ENCODE peak calls at places on chromosomes 16 and 17, in ten cellular contexts. C is ascending aorta, S is thoracic aorta, B is type B pancreatic cell, N is astrocyte of the spinal cord, I is uterus, P is nephron progenitor cell, W is HFF-Myc, X is adrenal gland, O is tibial nerve. R is an unnamed sample.

GRCh38 chr17:49016775-49017463 is 19.7 kb downstream of the IGF2BP1 start:
- DNase-seq in C (no peak), S (no peak), B (peak), N (peak), I (peak), P (no peak), W (no peak), X (peak), O (no peak), R (peak)

GRCh38 chr17:65381160-65381559 is 180.3 kb downstream of the AXIN2 start:
- DNase-seq in C (no peak), S (no peak), B (no peak), N (no peak), I (no peak), P (no peak), W (no peak), X (no peak), O (no peak), R (no peak)

GRCh38 chr17:70313031-70313430 is 143.7 kb downstream of the KCNJ2 start:
- DNase-seq in C (no peak), S (no peak), B (no peak), N (peak), I (no peak), P (no peak), W (no peak), X (no peak), O (no peak), R (peak)

GRCh38 chr16:80526418-80527061 is 14.3 kb upstream of the DYNLRB2 start:
- DNase-seq in C (no peak), S (no peak), B (no peak), N (peak), I (peak), P (peak), W (peak), X (peak), O (peak), R (peak)

GRCh38 chr17:61863801-61864126 is 436 bp upstream of the BRIP1 start:
- DNase-seq in C (no peak), S (no peak), B (no peak), N (no peak), I (no peak), P (no peak), W (no peak), X (no peak), O (no peak), R (no peak)

GRCh38 chr17:15351487-15351840 is 10.1 kb upstream of the TEKT3 start:
- DNase-seq in C (no peak), S (no peak), B (no peak), N (no peak), I (no peak), P (no peak), W (no peak), X (no peak), O (no peak), R (no peak)

GRCh38 chr16:11556945-11557720 is 29.6 kb downstream of the LITAF start:
- DNase-seq in C (no peak), S (no peak), B (no peak), N (no peak), I (no peak), P (no peak), W (no peak), X (no peak), O (no peak), R (no peak)

GRCh38 chr17:1275962-1276736 is 3.3 kb upstream of the TRARG1 start:
- DNase-seq in C (peak), S (no peak), B (no peak), N (peak), I (peak), P (peak), W (no peak), X (peak), O (peak), R (peak)

GRCh38 chr16:50539822-50540710 is 8.1 kb upstream of the NKD1 start:
- DNase-seq in C (no peak), S (no peak), B (no peak), N (no peak), I (no peak), P (no peak), W (no peak), X (no peak), O (no peak), R (no peak)

GRCh38 chr17:83160443-83161297 is 81.3 kb downstream of the METRNL start:
- DNase-seq in C (no peak), S (no peak), B (peak), N (no peak), I (no peak), P (no peak), W (no peak), X (no peak), O (no peak), R (no peak)

GRCh38 chr17:74190807-74191206 is 12.7 kb upstream of the RPL38 start:
- DNase-seq in C (no peak), S (no peak), B (no peak), N (no peak), I (no peak), P (peak), W (no peak), X (no peak), O (no peak), R (peak)

GRCh38 chr17:8324132-8324531 is 14.1 kb downstream of the ARHGEF15 start:
- DNase-seq in C (no peak), S (no peak), B (no peak), N (no peak), I (no peak), P (no peak), W (no peak), X (no peak), O (no peak), R (no peak)
- TF ChIP-seq CTCF in C (no peak), S (no peak), B (no peak), N (no peak), I (no peak), P (no peak), W (no peak), X (no peak), O (no peak), R (no peak)

DNA sequence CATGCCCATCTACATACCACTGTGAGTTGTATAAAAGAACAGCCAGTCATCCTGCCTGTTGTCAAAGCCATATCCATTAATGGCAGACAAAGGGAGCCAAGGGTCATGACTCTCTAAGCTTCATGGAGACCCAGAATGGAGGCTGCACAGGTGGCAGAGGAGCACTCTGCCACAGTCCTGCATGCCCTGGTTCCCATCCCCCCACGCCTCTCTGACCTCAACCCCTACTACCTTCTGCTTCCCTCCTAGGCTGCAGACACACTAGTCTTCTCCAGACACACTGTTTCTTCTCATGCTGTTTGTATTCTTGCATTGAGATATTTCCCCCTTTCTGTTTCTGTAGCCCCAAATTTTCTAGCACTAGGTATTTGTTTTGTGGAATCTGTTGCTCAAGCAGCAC is 27.2 kb downstream of the SHISA6 start:
- DNase-seq in C (no peak), S (no peak), B (no peak), N (no peak), I (no peak), P (no peak), W (no peak), X (no peak), O (no peak), R (no peak)
- TF ChIP-seq CTCF in C (no peak), S (no peak), B (no peak), N (no peak), I (no peak), P (no peak), W (no peak), X (no peak), O (no peak), R (no peak)

GRCh38 chr17:51153210-51154072 is at the start of gene NME1:
- DNase-seq in C (peak), S (peak), B (peak), N (peak), I (peak), P (peak), W (peak), X (peak), O (peak), R (peak)
- TF ChIP-seq CTCF in C (peak), S (peak), B (peak), N (peak), I (peak), P (peak), W (peak), X (peak), O (peak), R (peak)

DNA sequence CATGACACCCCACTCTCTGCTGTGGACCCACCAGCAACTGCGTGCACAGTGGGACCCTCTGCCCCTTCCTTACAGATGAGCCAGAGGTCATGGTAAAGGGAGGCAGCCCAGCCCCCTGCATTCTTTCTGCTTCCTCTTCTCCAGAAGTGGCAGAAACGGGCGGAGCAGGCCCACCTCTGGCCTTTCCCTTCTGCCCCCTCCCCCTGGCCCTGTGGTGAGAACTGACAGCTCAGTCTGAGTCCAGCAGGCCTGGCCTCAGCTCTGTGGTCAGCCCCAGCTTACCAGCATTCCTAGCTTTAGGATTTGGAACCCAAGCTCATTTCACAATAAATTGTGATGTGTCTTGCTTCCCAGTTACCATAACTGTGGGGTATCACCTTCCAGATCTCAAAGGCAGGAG is 4.8 kb upstream of the ANKRD11 start:
- DNase-seq in C (no peak), S (no peak), B (no peak), N (peak), I (no peak), P (peak), W (no peak), X (no peak), O (no peak), R (peak)
- TF ChIP-seq CTCF in C (no peak), S (no peak), B (no peak), N (no peak), I (no peak), P (no peak), W (no peak), X (no peak), O (no peak), R (no peak)

GRCh38 chr17:67659028-67659427 is 58.7 kb upstream of the NOL11 start:
- DNase-seq in C (no peak), S (no peak), B (no peak), N (no peak), I (no peak), P (no peak), W (no peak), X (no peak), O (no peak), R (no peak)

GRCh38 chr17:67662712-67663111 is 55.0 kb upstream of the NOL11 start:
- DNase-seq in C (no peak), S (no peak), B (no peak), N (no peak), I (no peak), P (no peak), W (no peak), X (no peak), O (no peak), R (no peak)

GRCh38 chr17:67666028-67666427 is 51.7 kb upstream of the NOL11 start:
- DNase-seq in C (no peak), S (no peak), B (no peak), N (no peak), I (no peak), P (no peak), W (no peak), X (no peak), O (no peak), R (no peak)

GRCh38 chr17:67666710-67667109 is 51.0 kb upstream of the NOL11 start:
- DNase-seq in C (no peak), S (no peak), B (no peak), N (no peak), I (no peak), P (no peak), W (no peak), X (no peak), O (no peak), R (no peak)

DNA sequence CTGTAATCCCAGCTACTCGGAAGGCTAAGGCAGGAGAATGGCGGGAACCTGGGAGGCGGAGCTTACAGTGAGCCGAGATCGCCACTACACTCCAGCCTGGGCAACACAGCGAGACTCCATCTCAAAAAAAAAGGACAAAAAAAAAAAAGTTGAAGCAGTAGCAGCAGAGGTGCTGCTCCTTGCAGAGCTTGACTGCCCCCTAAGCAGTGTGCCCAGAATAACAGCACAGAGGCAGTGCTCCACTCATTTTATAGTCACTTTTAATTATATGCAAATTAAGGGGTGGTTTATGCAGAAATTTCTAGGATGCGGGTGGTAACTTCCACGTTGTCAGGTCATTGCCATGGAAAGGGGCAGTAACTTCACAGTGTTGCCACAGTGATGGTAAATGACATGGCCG is 54.3 kb upstream of the NOL11 start:
- DNase-seq in C (no peak), S (no peak), B (no peak), N (no peak), I (no peak), P (no peak), W (no peak), X (no peak), O (no peak), R (no peak)
- TF ChIP-seq CTCF in C (no peak), S (no peak), B (no peak), N (no peak), I (no peak), P (no peak), W (no peak), X (no peak), O (no peak), R (no peak)

GRCh38 chr16:85752511-85753420 is 1.9 kb upstream of the C16orf74 start:
- DNase-seq in C (no peak), S (no peak), B (no peak), N (no peak), I (peak), P (peak), W (no peak), X (no peak), O (no peak), R (no peak)

GRCh38 chr16:85750021-85750826 is 672 bp downstream of the C16orf74 start:
- DNase-seq in C (no peak), S (no peak), B (no peak), N (no peak), I (peak), P (peak), W (no peak), X (no peak), O (no peak), R (no peak)

GRCh38 chr16:85749686-85750020 is 1.2 kb downstream of the C16orf74 start:
- DNase-seq in C (no peak), S (no peak), B (no peak), N (no peak), I (no peak), P (no peak), W (no peak), X (no peak), O (no peak), R (no peak)

GRCh38 chr16:85751665-85752501 is 987 bp upstream of the C16orf74 start:
- DNase-seq in C (no peak), S (no peak), B (no peak), N (no peak), I (no peak), P (no peak), W (no peak), X (no peak), O (no peak), R (no peak)

GRCh38 chr16:85750827-85751641 is at the start of gene C16orf74:
- DNase-seq in C (no peak), S (no peak), B (no peak), N (no peak), I (peak), P (peak), W (no peak), X (no peak), O (no peak), R (no peak)
- TF ChIP-seq CTCF in C (no peak), S (no peak), B (no peak), N (no peak), I (no peak), P (no peak), W (no peak), X (no peak), O (no peak), R (no peak)

GRCh38 chr17:21240375-21241055 is 12.7 kb downstream of the NATD1 start:
- DNase-seq in C (no peak), S (no peak), B (no peak), N (no peak), I (no peak), P (peak), W (no peak), X (no peak), O (no peak), R (no peak)
- TF ChIP-seq CTCF in C (no peak), S (no peak), B (no peak), N (no peak), I (no peak), P (no peak), W (no peak), X (no peak), O (no peak), R (no peak)

GRCh38 chr17:47897561-47897960 is 1.5 kb downstream of the SP2 start:
- DNase-seq in C (no peak), S (no peak), B (no peak), N (peak), I (no peak), P (no peak), W (no peak), X (no peak), O (no peak), R (no peak)

GRCh38 chr17:47896672-47897490 is 845 bp downstream of the SP2 start:
- DNase-seq in C (no peak), S (no peak), B (no peak), N (no peak), I (no peak), P (no peak), W (no peak), X (no peak), O (no peak), R (no peak)

GRCh38 chr17:47895254-47895855 is 681 bp upstream of the SP2 start:
- DNase-seq in C (no peak), S (no peak), B (no peak), N (no peak), I (no peak), P (no peak), W (no peak), X (peak), O (no peak), R (peak)

GRCh38 chr17:47895856-47896671 is at the start of gene SP2:
- DNase-seq in C (peak), S (peak), B (peak), N (peak), I (peak), P (peak), W (peak), X (peak), O (peak), R (peak)

DNA sequence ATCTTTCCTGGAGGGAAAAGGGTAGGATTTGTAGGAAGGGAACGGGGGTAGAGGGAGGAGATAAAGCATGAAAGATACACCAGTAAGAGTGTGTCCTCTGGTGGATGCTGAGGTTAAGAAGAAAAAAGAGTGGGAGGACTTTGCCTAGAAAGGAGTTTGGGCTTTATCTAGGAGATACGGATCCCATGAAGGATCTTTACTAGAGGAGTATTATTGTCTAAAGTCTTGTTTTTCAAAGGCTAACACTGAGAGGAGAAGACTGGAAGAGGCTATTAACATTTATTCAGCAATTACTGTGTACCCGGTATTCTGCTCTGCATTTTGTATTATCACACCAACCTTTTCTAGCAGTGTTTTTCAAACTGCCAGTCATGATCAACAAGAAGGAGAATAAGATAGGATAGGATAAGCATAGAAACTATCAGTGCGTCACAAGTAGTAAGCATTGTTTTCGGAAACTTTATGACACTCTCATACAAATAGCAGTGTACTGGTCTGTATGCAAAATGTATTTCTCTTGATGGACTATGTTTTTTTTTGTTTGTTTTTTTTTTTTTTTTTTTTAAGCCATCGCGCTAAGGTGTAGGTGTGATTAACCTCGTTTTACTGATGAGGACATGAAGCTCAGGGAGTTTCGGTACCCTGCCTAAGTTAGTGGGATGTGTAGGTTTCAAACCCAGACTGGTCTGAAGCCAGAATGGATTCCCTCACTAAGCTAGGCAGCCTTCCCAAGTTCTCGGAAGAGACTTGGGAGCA is 1.4 kb upstream of the SP2 start:
- DNase-seq in C (no peak), S (no peak), B (no peak), N (no peak), I (no peak), P (no peak), W (no peak), X (no peak), O (no peak), R (no peak)
- TF ChIP-seq CTCF in C (no peak), S (no peak), B (no peak), N (no peak), I (no peak), P (no peak), W (no peak), X (no peak), O (no peak), R (no peak)